ENCODE peak calls at places on chromosomes 13 and 19, in eight cellular contexts. One of them, this sample, is unnamed.

GRCh38 chr19:743168-743687 is 7.7 kb upstream of the MISP start:
- DNase-seq in CD8-positive, alpha-beta T cell: no peak
- DNase-seq in lung: no peak
- DNase-seq in mammary epithelial cell: no peak
- DNase-seq in thyroid gland: peak; percentile 99
- DNase-seq in adipocyte: no peak
- DNase-seq in OCI-LY7: no peak
- DNase-seq in CD8-positive, alpha-beta memory T cell: no peak
- DNase-seq in this sample: no peak

GRCh38 chr19:42497492-42498226 is 30.6 kb downstream of the CEACAM1 start:
- DNase-seq in CD8-positive, alpha-beta T cell: no peak
- DNase-seq in lung: no peak
- DNase-seq in mammary epithelial cell: no peak
- DNase-seq in thyroid gland: no peak
- DNase-seq in adipocyte: no peak
- DNase-seq in OCI-LY7: peak; percentile 73
- DNase-seq in CD8-positive, alpha-beta memory T cell: no peak
- DNase-seq in this sample: no peak

GRCh38 chr19:33865306-33865705 is 68.6 kb downstream of the KCTD15 start:
- DNase-seq in CD8-positive, alpha-beta T cell: no peak
- DNase-seq in lung: no peak
- DNase-seq in mammary epithelial cell: no peak
- DNase-seq in thyroid gland: no peak
- DNase-seq in adipocyte: no peak
- DNase-seq in OCI-LY7: no peak
- DNase-seq in CD8-positive, alpha-beta memory T cell: no peak
- DNase-seq in this sample: no peak

GRCh38 chr19:45418812-45419211 is 4.9 kb downstream of the ERCC1 start:
- DNase-seq in CD8-positive, alpha-beta T cell: no peak
- DNase-seq in lung: no peak
- DNase-seq in mammary epithelial cell: no peak
- DNase-seq in thyroid gland: no peak
- DNase-seq in adipocyte: no peak
- DNase-seq in OCI-LY7: peak; percentile 21
- DNase-seq in CD8-positive, alpha-beta memory T cell: no peak
- DNase-seq in this sample: no peak

GRCh38 chr13:107586216-107586615 is 629.1 kb downstream of the LIG4 start:
- DNase-seq in CD8-positive, alpha-beta T cell: no peak
- DNase-seq in lung: no peak
- DNase-seq in mammary epithelial cell: no peak
- DNase-seq in thyroid gland: no peak
- DNase-seq in adipocyte: peak; percentile 64
- DNase-seq in OCI-LY7: no peak
- DNase-seq in CD8-positive, alpha-beta memory T cell: no peak
- DNase-seq in this sample: peak; percentile 73

GRCh38 chr13:103948477-103948876 is 882.3 kb upstream of the SLC10A2 start:
- DNase-seq in CD8-positive, alpha-beta T cell: no peak
- DNase-seq in lung: no peak
- DNase-seq in mammary epithelial cell: no peak
- DNase-seq in thyroid gland: no peak
- DNase-seq in adipocyte: no peak
- DNase-seq in OCI-LY7: no peak
- DNase-seq in CD8-positive, alpha-beta memory T cell: no peak
- DNase-seq in this sample: no peak

GRCh38 chr13:38024431-38024830 is 154.9 kb upstream of the TRPC4 start:
- DNase-seq in CD8-positive, alpha-beta T cell: no peak
- DNase-seq in lung: no peak
- DNase-seq in mammary epithelial cell: no peak
- DNase-seq in thyroid gland: no peak
- DNase-seq in adipocyte: peak; percentile 38
- DNase-seq in OCI-LY7: no peak
- DNase-seq in CD8-positive, alpha-beta memory T cell: no peak
- DNase-seq in this sample: no peak

GRCh38 chr19:39277598-39277997 is 9.4 kb downstream of the IFNL2 start:
- DNase-seq in CD8-positive, alpha-beta T cell: no peak
- DNase-seq in lung: peak; percentile 38
- DNase-seq in mammary epithelial cell: no peak
- DNase-seq in thyroid gland: no peak
- DNase-seq in adipocyte: no peak
- DNase-seq in OCI-LY7: no peak
- DNase-seq in CD8-positive, alpha-beta memory T cell: no peak
- DNase-seq in this sample: no peak

GRCh38 chr13:48492123-48493075 is 40.5 kb downstream of the RCBTB2 start:
- DNase-seq in CD8-positive, alpha-beta T cell: peak; percentile 63
- DNase-seq in lung: peak; percentile 57
- DNase-seq in mammary epithelial cell: peak; percentile 57
- DNase-seq in thyroid gland: peak; percentile 30
- DNase-seq in adipocyte: no peak
- DNase-seq in OCI-LY7: peak; percentile 89
- DNase-seq in CD8-positive, alpha-beta memory T cell: peak; percentile 75
- DNase-seq in this sample: peak; percentile 81

GRCh38 chr19:6269101-6269886 is 10.5 kb downstream of the MLLT1 start:
- DNase-seq in CD8-positive, alpha-beta T cell: no peak
- DNase-seq in lung: no peak
- DNase-seq in mammary epithelial cell: no peak
- DNase-seq in thyroid gland: no peak
- DNase-seq in adipocyte: no peak
- DNase-seq in OCI-LY7: no peak
- DNase-seq in CD8-positive, alpha-beta memory T cell: no peak
- DNase-seq in this sample: no peak

GRCh38 chr13:40665061-40665753 is 1.2 kb downstream of the FOXO1 start:
- DNase-seq in CD8-positive, alpha-beta T cell: peak; percentile 25
- DNase-seq in lung: peak; percentile 36
- DNase-seq in mammary epithelial cell: peak; percentile 52
- DNase-seq in thyroid gland: peak; percentile 65
- DNase-seq in adipocyte: peak; percentile 50
- DNase-seq in OCI-LY7: peak; percentile 68
- DNase-seq in CD8-positive, alpha-beta memory T cell: peak; percentile 55
- DNase-seq in this sample: peak; percentile 33

GRCh38 chr19:48837081-48837524 is 812 bp upstream of the HSD17B14 start:
- DNase-seq in CD8-positive, alpha-beta T cell: peak; percentile 87
- DNase-seq in lung: peak; percentile 72
- DNase-seq in mammary epithelial cell: no peak
- DNase-seq in thyroid gland: peak; percentile 93
- DNase-seq in adipocyte: peak; percentile 94
- DNase-seq in OCI-LY7: peak; percentile 90
- DNase-seq in CD8-positive, alpha-beta memory T cell: peak; percentile 82
- DNase-seq in this sample: peak; percentile 15

GRCh38 chr13:24664726-24665409 is 15.3 kb upstream of the ATP12A start:
- DNase-seq in CD8-positive, alpha-beta T cell: no peak
- DNase-seq in lung: no peak
- DNase-seq in mammary epithelial cell: peak; percentile 92
- DNase-seq in thyroid gland: no peak
- DNase-seq in adipocyte: peak; percentile 25
- DNase-seq in OCI-LY7: no peak
- DNase-seq in CD8-positive, alpha-beta memory T cell: no peak
- DNase-seq in this sample: no peak

GRCh38 chr19:17429661-17430101 is 9.8 kb downstream of the MVB12A start:
- DNase-seq in CD8-positive, alpha-beta T cell: no peak
- DNase-seq in lung: no peak
- DNase-seq in mammary epithelial cell: no peak
- DNase-seq in thyroid gland: peak; percentile 83
- DNase-seq in adipocyte: no peak
- DNase-seq in OCI-LY7: no peak
- DNase-seq in CD8-positive, alpha-beta memory T cell: no peak
- DNase-seq in this sample: no peak

GRCh38 chr19:50893047-50893737 is 18.0 kb downstream of the KLK4 start:
- DNase-seq in CD8-positive, alpha-beta T cell: no peak
- DNase-seq in lung: no peak
- DNase-seq in mammary epithelial cell: no peak
- DNase-seq in thyroid gland: no peak
- DNase-seq in adipocyte: no peak
- DNase-seq in OCI-LY7: peak; percentile 8
- DNase-seq in CD8-positive, alpha-beta memory T cell: no peak
- DNase-seq in this sample: no peak

GRCh38 chr19:11737964-11738745 is 591 bp downstream of the ZNF823 start:
- DNase-seq in CD8-positive, alpha-beta T cell: peak; percentile 24
- DNase-seq in lung: peak; percentile 70
- DNase-seq in mammary epithelial cell: peak; percentile 42
- DNase-seq in thyroid gland: peak; percentile 73
- DNase-seq in adipocyte: peak; percentile 67
- DNase-seq in OCI-LY7: peak; percentile 57
- DNase-seq in CD8-positive, alpha-beta memory T cell: no peak
- DNase-seq in this sample: peak; percentile 68

GRCh38 chr19:36040495-36040894 is 7.8 kb upstream of the CLIP3 start:
- DNase-seq in CD8-positive, alpha-beta T cell: no peak
- DNase-seq in lung: no peak
- DNase-seq in mammary epithelial cell: no peak
- DNase-seq in thyroid gland: no peak
- DNase-seq in adipocyte: no peak
- DNase-seq in OCI-LY7: no peak
- DNase-seq in CD8-positive, alpha-beta memory T cell: no peak
- DNase-seq in this sample: no peak

GRCh38 chr13:99642841-99643240 is 141.6 kb downstream of the TM9SF2 start:
- DNase-seq in CD8-positive, alpha-beta T cell: no peak
- DNase-seq in lung: no peak
- DNase-seq in mammary epithelial cell: no peak
- DNase-seq in thyroid gland: no peak
- DNase-seq in adipocyte: no peak
- DNase-seq in OCI-LY7: no peak
- DNase-seq in CD8-positive, alpha-beta memory T cell: no peak
- DNase-seq in this sample: no peak

GRCh38 chr13:75061909-75062308 is 420.1 kb downstream of the TBC1D4 start:
- DNase-seq in CD8-positive, alpha-beta T cell: no peak
- DNase-seq in lung: no peak
- DNase-seq in mammary epithelial cell: no peak
- DNase-seq in thyroid gland: no peak
- DNase-seq in adipocyte: peak; percentile 17
- DNase-seq in OCI-LY7: no peak
- DNase-seq in CD8-positive, alpha-beta memory T cell: no peak
- DNase-seq in this sample: no peak

GRCh38 chr13:26200811-26201210 is 21.3 kb downstream of the RNF6 start:
- DNase-seq in CD8-positive, alpha-beta T cell: no peak
- DNase-seq in lung: no peak
- DNase-seq in mammary epithelial cell: no peak
- DNase-seq in thyroid gland: no peak
- DNase-seq in adipocyte: peak; percentile 47
- DNase-seq in OCI-LY7: no peak
- DNase-seq in CD8-positive, alpha-beta memory T cell: no peak
- DNase-seq in this sample: no peak

GRCh38 chr19:47471733-47472457 is at the start of gene SLC8A2:
- DNase-seq in CD8-positive, alpha-beta T cell: peak; percentile 60
- DNase-seq in lung: no peak
- DNase-seq in mammary epithelial cell: peak; percentile 40
- DNase-seq in thyroid gland: peak; percentile 27
- DNase-seq in adipocyte: peak; percentile 78
- DNase-seq in OCI-LY7: peak; percentile 34
- DNase-seq in CD8-positive, alpha-beta memory T cell: peak; percentile 65
- DNase-seq in this sample: peak; percentile 86

GRCh38 chr19:18440421-18440877 is 2.5 kb upstream of the ISYNA1 start:
- DNase-seq in CD8-positive, alpha-beta T cell: peak; percentile 46
- DNase-seq in lung: no peak
- DNase-seq in mammary epithelial cell: no peak
- DNase-seq in thyroid gland: no peak
- DNase-seq in adipocyte: no peak
- DNase-seq in OCI-LY7: peak; percentile 57
- DNase-seq in CD8-positive, alpha-beta memory T cell: no peak
- DNase-seq in this sample: no peak
- H3K9me3 ChIP-seq in CD8-positive, alpha-beta T cell: no peaks in the 10 kb centered on the region
- H3K9me3 ChIP-seq in lung: no peaks in the 10 kb centered on the region
- H3K9me3 ChIP-seq in mammary epithelial cell: no peaks in the 10 kb centered on the region
- H3K9me3 ChIP-seq in thyroid gland: no peaks in the 10 kb centered on the region
- H3K9me3 ChIP-seq in adipocyte: no peaks in the 10 kb centered on the region
- H3K9me3 ChIP-seq in OCI-LY7: peaks cover 7% of the 10 kb centered on the region
- H3K9me3 ChIP-seq in CD8-positive, alpha-beta memory T cell: no peaks in the 10 kb centered on the region
- H3K9me3 ChIP-seq in this sample: no peaks in the 10 kb centered on the region

DNA sequence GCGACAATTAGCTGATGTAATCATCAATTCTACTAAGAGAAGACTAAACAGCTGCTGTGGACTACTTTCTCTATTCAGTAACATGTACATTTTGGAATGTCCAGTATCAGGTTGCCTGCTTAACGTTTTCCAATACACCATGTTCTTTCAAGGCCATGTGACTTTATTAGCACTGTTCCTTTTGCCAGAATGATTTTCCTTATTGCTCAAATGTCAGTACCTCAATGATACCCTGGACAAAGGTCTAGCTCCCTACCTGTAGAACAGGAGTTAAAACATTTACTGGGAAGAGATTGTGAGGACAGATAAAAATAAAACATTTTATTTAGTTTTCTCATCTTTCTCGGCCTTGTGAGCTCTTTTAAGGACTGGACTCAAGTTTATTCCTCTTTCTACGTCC is 3.8 kb upstream of the RBM26 start:
- DNase-seq in CD8-positive, alpha-beta T cell: no peak
- DNase-seq in lung: no peak
- DNase-seq in mammary epithelial cell: no peak
- DNase-seq in thyroid gland: no peak
- DNase-seq in adipocyte: no peak
- DNase-seq in OCI-LY7: no peak
- DNase-seq in CD8-positive, alpha-beta memory T cell: no peak
- DNase-seq in this sample: no peak
- H3K4me3 ChIP-seq in CD8-positive, alpha-beta T cell: no peak overlapping the region
- H3K4me3 ChIP-seq in lung: no peak overlapping the region
- H3K4me3 ChIP-seq in mammary epithelial cell: no peak overlapping the region
- H3K4me3 ChIP-seq in thyroid gland: no peak overlapping the region
- H3K4me3 ChIP-seq in adipocyte: no peak overlapping the region
- H3K4me3 ChIP-seq in OCI-LY7: no peak overlapping the region
- H3K4me3 ChIP-seq in CD8-positive, alpha-beta memory T cell: no peak overlapping the region
- H3K4me3 ChIP-seq in this sample: no peak overlapping the region

GRCh38 chr19:38191747-38192146 is 32.3 kb downstream of the DPF1 start:
- DNase-seq in CD8-positive, alpha-beta T cell: no peak
- DNase-seq in lung: no peak
- DNase-seq in mammary epithelial cell: no peak
- DNase-seq in thyroid gland: no peak
- DNase-seq in adipocyte: no peak
- DNase-seq in OCI-LY7: no peak
- DNase-seq in CD8-positive, alpha-beta memory T cell: no peak
- DNase-seq in this sample: no peak

GRCh38 chr19:38196245-38196837 is 27.7 kb downstream of the DPF1 start:
- DNase-seq in CD8-positive, alpha-beta T cell: no peak
- DNase-seq in lung: no peak
- DNase-seq in mammary epithelial cell: no peak
- DNase-seq in thyroid gland: no peak
- DNase-seq in adipocyte: no peak
- DNase-seq in OCI-LY7: no peak
- DNase-seq in CD8-positive, alpha-beta memory T cell: no peak
- DNase-seq in this sample: no peak

GRCh38 chr19:38193445-38193844 is 30.6 kb downstream of the DPF1 start:
- DNase-seq in CD8-positive, alpha-beta T cell: no peak
- DNase-seq in lung: no peak
- DNase-seq in mammary epithelial cell: no peak
- DNase-seq in thyroid gland: no peak
- DNase-seq in adipocyte: no peak
- DNase-seq in OCI-LY7: no peak
- DNase-seq in CD8-positive, alpha-beta memory T cell: no peak
- DNase-seq in this sample: no peak

GRCh38 chr19:38195237-38195636 is 28.8 kb downstream of the DPF1 start:
- DNase-seq in CD8-positive, alpha-beta T cell: no peak
- DNase-seq in lung: no peak
- DNase-seq in mammary epithelial cell: no peak
- DNase-seq in thyroid gland: no peak
- DNase-seq in adipocyte: no peak
- DNase-seq in OCI-LY7: no peak
- DNase-seq in CD8-positive, alpha-beta memory T cell: no peak
- DNase-seq in this sample: no peak

GRCh38 chr19:38194061-38194701 is 29.8 kb downstream of the DPF1 start:
- DNase-seq in CD8-positive, alpha-beta T cell: no peak
- DNase-seq in lung: no peak
- DNase-seq in mammary epithelial cell: peak; percentile 54
- DNase-seq in thyroid gland: no peak
- DNase-seq in adipocyte: no peak
- DNase-seq in OCI-LY7: no peak
- DNase-seq in CD8-positive, alpha-beta memory T cell: no peak
- DNase-seq in this sample: no peak
- H3K36me3 ChIP-seq in CD8-positive, alpha-beta T cell: peaks cover 4% of the 10 kb centered on the region
- H3K36me3 ChIP-seq in lung: peaks cover 35% of the 10 kb centered on the region
- H3K36me3 ChIP-seq in mammary epithelial cell: no peaks in the 10 kb centered on the region
- H3K36me3 ChIP-seq in thyroid gland: peaks cover 18% of the 10 kb centered on the region
- H3K36me3 ChIP-seq in adipocyte: no peaks in the 10 kb centered on the region
- H3K36me3 ChIP-seq in OCI-LY7: peaks cover 8% of the 10 kb centered on the region
- H3K36me3 ChIP-seq in CD8-positive, alpha-beta memory T cell: no peaks in the 10 kb centered on the region
- H3K36me3 ChIP-seq in this sample: peaks cover 42% of the 10 kb centered on the region

GRCh38 chr19:58182989-58183821 is at the start of gene ZNF274:
- DNase-seq in CD8-positive, alpha-beta T cell: peak; percentile 94
- DNase-seq in lung: peak; percentile 94
- DNase-seq in mammary epithelial cell: peak; percentile 90
- DNase-seq in thyroid gland: peak; percentile 95
- DNase-seq in adipocyte: peak; percentile 95
- DNase-seq in OCI-LY7: peak; percentile 96
- DNase-seq in CD8-positive, alpha-beta memory T cell: peak; percentile 92
- DNase-seq in this sample: peak; percentile 86
- H3K9me3 ChIP-seq in CD8-positive, alpha-beta T cell: peaks cover 62% of the 10 kb centered on the region
- H3K9me3 ChIP-seq in lung: no peaks in the 10 kb centered on the region
- H3K9me3 ChIP-seq in mammary epithelial cell: peaks cover 59% of the 10 kb centered on the region
- H3K9me3 ChIP-seq in thyroid gland: no peaks in the 10 kb centered on the region
- H3K9me3 ChIP-seq in adipocyte: peaks cover 84% of the 10 kb centered on the region
- H3K9me3 ChIP-seq in OCI-LY7: peaks cover 27% of the 10 kb centered on the region
- H3K9me3 ChIP-seq in CD8-positive, alpha-beta memory T cell: peaks cover 40% of the 10 kb centered on the region
- H3K9me3 ChIP-seq in this sample: peaks cover 55% of the 10 kb centered on the region